ENCODE peak calls at places on chromosomes 11 and 22, in six cellular contexts. F is tibial nerve, C is lower leg skin, A is adrenal gland, O is ovary, D is stomach. K is an unnamed sample.

GRCh38 chr11:69351460-69351859 is 57.5 kb downstream of the MYEOV start:
- DNase-seq in O (no peak), C (no peak), A (no peak), F (no peak), D (no peak), K (no peak)

GRCh38 chr22:29907753-29908515 is 25.0 kb downstream of the MTMR3 start:
- DNase-seq in D (peak), F (peak), A (peak), C (peak), O (peak), K (peak)

GRCh38 chr11:128867277-128867676 is at the start of gene KCNJ1:
- DNase-seq in O (no peak), A (no peak), F (no peak), C (no peak), D (no peak), K (no peak)

GRCh38 chr11:65152157-65152556 is 17.8 kb upstream of the SYVN1 start:
- DNase-seq in A (no peak), F (no peak), C (no peak), D (no peak), O (no peak), K (no peak)

GRCh38 chr11:105144887-105145286 is 5.3 kb upstream of the CARD18 start:
- DNase-seq in O (no peak), A (no peak), D (no peak), F (no peak), C (no peak), K (no peak)

GRCh38 chr11:73411031-73411430 is 34.8 kb downstream of the RELT start:
- DNase-seq in O (no peak), A (no peak), C (peak), F (no peak), D (no peak), K (no peak)

GRCh38 chr11:65298655-65299179 is 15.9 kb upstream of the CDC42EP2 start:
- DNase-seq in F (peak), O (peak), C (no peak), D (no peak), A (no peak), K (no peak)

GRCh38 chr11:65964906-65965305 is 3.4 kb downstream of the SART1 start:
- DNase-seq in A (no peak), C (no peak), D (no peak), F (no peak), O (no peak), K (no peak)

GRCh38 chr11:4441500-4441899 is 7.6 kb upstream of the OR52K2 start:
- DNase-seq in F (no peak), O (no peak), D (no peak), A (no peak), C (no peak), K (peak)

GRCh38 chr11:87767615-87768014 is 407.6 kb downstream of the RAB38 start:
- DNase-seq in C (no peak), D (no peak), O (no peak), F (no peak), A (no peak), K (no peak)

GRCh38 chr22:44211946-44212930 is 31.5 kb downstream of the PARVG start:
- DNase-seq in F (no peak), A (no peak), C (peak), O (peak), D (no peak), K (no peak)

GRCh38 chr11:82732348-82732733 is 1.3 kb downstream of the FAM181B start:
- DNase-seq in C (no peak), D (no peak), A (no peak), F (no peak), O (peak), K (no peak)

GRCh38 chr11:35605691-35606090 is 12.6 kb upstream of the FJX1 start:
- DNase-seq in A (no peak), O (no peak), D (no peak), F (no peak), C (no peak), K (no peak)

GRCh38 chr11:65214212-65214845 is 32.6 kb downstream of the CAPN1 start:
- DNase-seq in F (no peak), D (peak), C (peak), O (no peak), A (no peak), K (peak)

GRCh38 chr22:29217827-29218757 is 12.4 kb downstream of the EMID1 start:
- DNase-seq in A (no peak), O (no peak), D (no peak), C (peak), F (no peak), K (no peak)

GRCh38 chr11:62548545-62549335 is 2.1 kb upstream of the AHNAK start:
- DNase-seq in F (no peak), D (peak), C (no peak), O (no peak), A (no peak), K (no peak)

GRCh38 chr22:47125603-47126002 is 363.2 kb downstream of the TBC1D22A start:
- DNase-seq in A (no peak), C (no peak), F (no peak), O (no peak), D (no peak), K (no peak)

GRCh38 chr22:40654522-40655167 is 18.1 kb upstream of the MRTFA start:
- DNase-seq in A (peak), F (peak), C (no peak), D (peak), O (no peak), K (no peak)

GRCh38 chr11:86874314-86875056 is 74.1 kb downstream of the PRSS23 start:
- DNase-seq in C (no peak), O (no peak), A (no peak), F (no peak), D (no peak), K (no peak)

GRCh38 chr11:4368286-4368685 is at the start of gene OR52B4:
- DNase-seq in D (no peak), A (no peak), O (no peak), F (no peak), C (no peak), K (no peak)

GRCh38 chr11:61885166-61885778 is 6.1 kb downstream of the FADS3 start:
- DNase-seq in A (no peak), O (no peak), D (no peak), F (no peak), C (no peak), K (no peak)

DNA sequence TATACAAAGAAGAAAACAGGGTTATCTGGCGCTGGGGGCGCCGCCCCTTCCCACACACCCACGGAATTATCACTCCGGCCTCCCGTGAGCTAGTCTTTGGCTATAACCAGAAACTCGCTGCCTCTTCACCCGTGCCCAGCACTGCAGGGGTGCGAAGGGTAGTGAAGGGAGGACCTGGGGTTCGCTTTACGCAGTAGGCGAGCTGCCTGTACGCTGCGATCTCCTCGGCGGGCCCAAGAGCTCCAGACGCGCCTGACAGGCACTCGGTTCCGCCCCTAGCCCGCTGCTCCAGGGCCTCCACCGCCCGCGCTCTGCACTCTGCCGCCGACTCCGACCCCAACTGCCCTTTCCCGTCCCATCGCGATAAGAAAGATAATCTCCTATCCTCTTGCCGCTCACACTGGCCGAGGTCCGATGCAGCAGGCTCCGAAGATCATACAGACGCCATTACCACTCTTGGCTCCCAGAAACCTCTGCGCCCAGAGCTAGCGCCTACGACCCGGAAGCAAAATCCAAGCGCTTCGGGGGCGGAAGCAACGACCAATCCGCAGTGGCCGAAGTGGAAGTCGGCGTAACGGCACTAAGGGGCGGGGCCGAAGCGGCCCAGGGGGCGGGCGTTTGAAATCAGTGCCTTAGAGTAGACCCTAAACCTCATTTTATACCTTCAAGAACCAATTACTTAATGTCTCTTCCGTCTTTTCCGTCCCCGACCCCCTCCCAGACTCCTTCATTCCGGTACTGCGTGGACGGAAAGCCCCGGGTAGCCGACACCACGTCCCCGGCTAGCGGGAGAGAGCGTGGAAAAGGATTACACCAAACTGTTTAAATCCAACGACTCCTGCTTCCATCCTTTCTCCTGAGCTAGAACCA is at the start of the genes CWC15 and KDM4D:
- DNase-seq in C (peak), O (peak), F (peak), A (peak), D (peak), K (peak)
- TF ChIP-seq POLR2A in C (no peak), O (peak), F (peak), A (no peak), D (no peak), K (peak)

GRCh38 chr22:18024276-18024939 is at the start of gene MICAL3:
- DNase-seq in A (peak), F (no peak), O (peak), C (no peak), D (peak), K (peak)
- TF ChIP-seq CTCF in A (peak), F (peak), O (peak), C (no peak), D (no peak), K (peak)

GRCh38 chr11:66973956-66974585 is 1.0 kb upstream of the C11orf86 start:
- DNase-seq in C (no peak), O (no peak), D (no peak), F (no peak), A (no peak), K (peak)

GRCh38 chr11:66976925-66977324 is 1.8 kb downstream of the C11orf86 start:
- DNase-seq in D (no peak), F (no peak), O (no peak), A (no peak), C (no peak), K (no peak)

GRCh38 chr11:66975403-66976047 is 421 bp downstream of the C11orf86 start:
- DNase-seq in O (no peak), D (no peak), F (no peak), A (no peak), C (no peak), K (no peak)

GRCh38 chr11:66976048-66976467 is 954 bp downstream of the C11orf86 start:
- DNase-seq in O (no peak), A (no peak), D (no peak), F (no peak), C (no peak), K (peak)

DNA sequence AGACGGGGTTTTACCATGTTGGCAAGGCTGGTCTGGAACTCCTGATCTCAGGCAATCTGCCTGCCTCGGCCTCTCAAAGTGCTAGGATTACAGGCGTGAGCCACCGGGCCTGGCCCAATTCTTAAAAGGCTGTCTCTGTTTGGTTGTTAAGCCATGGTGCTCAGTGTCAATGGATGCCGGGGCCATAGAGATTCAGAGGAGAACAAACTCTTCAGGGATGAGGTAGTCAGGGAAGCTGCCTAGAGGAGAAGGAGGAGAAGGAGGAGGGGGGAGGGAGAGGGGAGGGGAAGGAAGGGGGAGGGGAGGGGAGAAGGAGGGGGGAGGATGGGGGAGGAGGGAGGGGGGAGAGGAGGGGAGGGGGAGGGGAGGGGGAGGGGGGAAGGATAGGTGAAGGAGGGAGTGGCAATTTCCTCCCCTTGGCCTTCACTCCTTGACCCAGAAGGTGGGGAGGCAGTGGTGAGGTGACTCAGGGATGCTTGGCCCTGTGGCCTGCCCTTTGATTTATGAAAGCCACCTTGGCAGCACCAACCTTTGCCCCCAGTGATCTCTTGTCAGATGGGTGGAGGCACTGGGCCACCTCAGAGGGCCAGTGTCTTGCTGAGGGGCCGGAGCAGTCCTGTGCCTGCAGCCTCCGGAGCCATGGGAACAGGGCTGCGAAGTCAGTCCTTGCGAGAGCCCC is at the start of gene C11orf86:
- DNase-seq in C (no peak), D (no peak), O (no peak), F (no peak), A (no peak), K (no peak)
- TF ChIP-seq POLR2A in C (no peak), D (no peak), O (no peak), F (no peak), A (no peak), K (no peak)

GRCh38 chr22:45310331-45311032 is 748 bp downstream of the FAM118A start:
- DNase-seq in D (no peak), F (no peak), O (no peak), C (no peak), A (no peak), K (peak)

GRCh38 chr22:45311033-45311531 is 1.3 kb downstream of the FAM118A start:
- DNase-seq in C (no peak), F (no peak), A (no peak), O (no peak), D (no peak), K (no peak)

GRCh38 chr22:45308624-45309421 is 911 bp upstream of the FAM118A start:
- DNase-seq in C (peak), A (peak), O (peak), D (no peak), F (no peak), K (peak)

GRCh38 chr22:45312415-45312814 is 2.7 kb downstream of the FAM118A start:
- DNase-seq in D (no peak), C (no peak), A (no peak), F (no peak), O (no peak), K (no peak)

GRCh38 chr22:45309422-45310227 is at the start of gene FAM118A:
- DNase-seq in A (peak), F (peak), C (peak), D (peak), O (peak), K (peak)
- TF ChIP-seq CTCF in A (no peak), F (peak), C (no peak), D (no peak), O (peak), K (no peak)

GRCh38 chr11:8035225-8035846 is 45.7 kb upstream of the TUB start:
- DNase-seq in C (peak), F (peak), D (no peak), O (no peak), A (no peak), K (no peak)
- TF ChIP-seq POLR2A in C (no peak), F (no peak), D (no peak), O (no peak), A (no peak), K (no peak)

GRCh38 chr11:43503417-43503816 is 144.7 kb downstream of the TTC17 start:
- DNase-seq in A (no peak), O (no peak), F (no peak), C (no peak), D (no peak), K (peak)

GRCh38 chr11:43505171-43505570 is 146.5 kb downstream of the TTC17 start:
- DNase-seq in C (no peak), D (no peak), O (no peak), F (no peak), A (no peak), K (no peak)

GRCh38 chr11:43508511-43508918 is 149.8 kb downstream of the TTC17 start:
- DNase-seq in O (no peak), C (no peak), A (no peak), D (no peak), F (no peak), K (peak)

GRCh38 chr11:43507171-43507570 is 148.5 kb downstream of the TTC17 start:
- DNase-seq in D (no peak), F (no peak), A (no peak), O (no peak), C (no peak), K (no peak)

DNA sequence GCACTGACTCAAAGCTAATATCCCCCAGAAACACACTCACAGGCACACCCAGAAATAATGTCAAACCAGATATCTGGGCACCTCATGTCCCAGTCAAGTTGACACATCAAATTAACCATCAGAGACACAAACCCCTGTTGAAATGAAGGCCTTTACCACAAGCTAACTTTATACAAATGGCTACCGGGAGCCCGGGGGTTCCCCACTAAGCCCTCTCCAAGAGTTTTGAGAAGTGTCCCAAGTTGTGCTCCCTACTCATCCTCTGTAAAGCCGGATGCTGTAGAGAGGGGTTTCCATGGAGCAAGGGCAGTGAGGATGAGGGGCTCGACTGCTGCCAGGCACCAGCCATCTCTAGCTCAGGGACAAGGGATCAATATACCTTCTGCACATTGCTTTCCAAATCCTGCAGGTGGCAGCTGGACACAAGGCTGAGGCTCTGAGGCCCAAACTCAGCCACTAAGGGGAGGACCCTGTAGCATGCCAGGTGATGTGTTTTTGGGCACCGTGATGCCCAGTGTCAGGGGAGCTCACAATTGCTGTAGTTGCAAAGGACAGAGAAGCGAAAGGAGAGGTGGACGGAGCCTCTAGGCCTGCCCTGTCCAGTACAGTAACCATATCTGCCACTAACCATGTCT is 145.7 kb downstream of the TTC17 start:
- DNase-seq in F (no peak), O (peak), A (peak), D (no peak), C (no peak), K (peak)
- TF ChIP-seq CTCF in F (peak), O (peak), A (peak), D (no peak), C (no peak), K (peak)

GRCh38 chr11:93730108-93731107 is 10.9 kb downstream of the TAF1D start:
- DNase-seq in C (no peak), A (no peak), F (no peak), D (no peak), O (no peak), K (no peak)
- TF ChIP-seq POLR2A in C (no peak), A (no peak), F (no peak), D (no peak), O (no peak), K (no peak)

DNA sequence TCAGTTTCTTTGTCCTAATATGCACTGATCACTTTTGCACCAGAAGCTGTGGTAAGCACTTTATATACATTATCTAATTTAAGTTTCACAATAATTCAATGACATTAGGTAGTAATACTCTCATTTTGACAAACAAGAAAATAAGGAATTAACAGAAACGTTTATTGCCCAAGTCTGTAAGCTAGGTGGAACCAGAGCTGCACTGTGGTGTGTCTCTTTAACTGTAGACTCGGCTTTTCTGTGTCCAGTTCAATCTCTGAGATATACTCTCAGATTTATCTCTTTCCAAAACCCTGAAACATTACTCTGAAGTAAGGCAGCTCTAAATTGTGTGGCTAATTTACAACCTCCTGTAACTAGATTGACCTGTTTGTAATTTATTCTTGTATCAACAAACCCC is 101.1 kb downstream of the MUC15 start:
- DNase-seq in A (no peak), C (no peak), D (no peak), F (no peak), O (no peak), K (no peak)
- TF ChIP-seq CTCF in A (no peak), C (no peak), D (no peak), F (no peak), O (no peak), K (no peak)

GRCh38 chr22:37983860-37984791 is at the start of gene SOX10:
- DNase-seq in O (no peak), D (no peak), F (peak), A (no peak), C (no peak), K (no peak)

GRCh38 chr22:37979782-37980181 is 4.6 kb downstream of the SOX10 start:
- DNase-seq in O (no peak), D (no peak), A (no peak), F (no peak), C (no peak), K (no peak)

GRCh38 chr22:37982938-37983859 is 1.2 kb downstream of the SOX10 start:
- DNase-seq in A (no peak), F (no peak), D (no peak), C (no peak), O (no peak), K (no peak)

GRCh38 chr22:37981282-37982011 is 2.9 kb downstream of the SOX10 start:
- DNase-seq in A (no peak), D (no peak), O (no peak), C (no peak), F (no peak), K (no peak)

DNA sequence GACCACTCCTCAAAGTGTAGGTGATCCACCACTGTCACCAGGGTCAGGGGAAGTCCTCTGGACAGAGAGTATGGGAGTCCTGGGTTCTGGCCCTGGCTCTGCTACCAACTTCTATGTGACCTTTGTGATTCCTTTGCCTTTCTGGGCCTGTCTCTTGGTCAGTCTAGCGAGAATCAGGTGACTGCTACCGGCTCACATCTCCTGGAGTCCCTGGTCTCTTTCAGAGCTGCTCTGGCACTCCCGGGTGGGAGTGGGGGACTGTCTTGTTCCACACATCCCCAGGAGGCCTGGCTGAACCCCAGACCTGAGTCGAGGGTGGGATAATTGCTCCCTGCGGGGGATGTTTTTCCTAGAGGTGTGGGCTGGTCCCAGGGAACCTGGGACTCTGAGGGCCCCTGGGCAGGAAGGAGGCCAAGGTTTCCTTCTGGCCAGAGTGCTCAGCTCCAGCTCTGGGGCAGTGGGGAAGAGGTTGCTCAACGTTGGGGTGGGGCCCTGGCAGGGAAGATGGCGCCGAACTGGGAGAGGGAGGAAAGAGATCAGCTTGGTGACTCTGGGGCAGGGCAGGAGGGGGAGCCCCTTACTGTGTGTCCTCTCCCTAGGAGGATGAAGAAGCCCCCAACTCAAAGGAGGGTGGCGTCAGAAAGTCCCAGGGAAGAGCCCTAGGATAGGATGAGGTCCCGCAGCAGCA is 2.1 kb downstream of the SOX10 start:
- DNase-seq in D (no peak), A (no peak), F (no peak), O (no peak), C (no peak), K (no peak)
- TF ChIP-seq POLR2A in D (no peak), A (no peak), F (no peak), O (no peak), C (no peak), K (no peak)

GRCh38 chr11:121953122-121953521 is 162.9 kb downstream of the BLID start:
- DNase-seq in O (no peak), A (no peak), F (no peak), C (no peak), D (no peak), K (no peak)
- TF ChIP-seq CTCF in O (no peak), A (no peak), F (no peak), C (no peak), D (no peak), K (no peak)